ENCODE peak calls at places on chromosomes 7 and 10, in four cellular contexts. P is trophoblast cell, N is mesendoderm, G is IMR-90. U is an unnamed sample.

GRCh38 chr10:123857616-123858015 is 34.0 kb downstream of the CPXM2 start:
- DNase-seq in N (no peak), P (no peak), G (no peak), U (no peak)

GRCh38 chr7:103075337-103075918 is 488 bp downstream of the ARMC10 start:
- DNase-seq in N (peak), G (peak), P (peak), U (peak)

GRCh38 chr10:51266496-51266895 is 192.2 kb downstream of the PRKG1 start:
- DNase-seq in N (no peak), G (no peak), P (no peak), U (no peak)

GRCh38 chr10:16816830-16817124 is 447 bp downstream of the RSU1 start:
- DNase-seq in N (no peak), P (peak), G (peak), U (no peak)

GRCh38 chr7:134752006-134752760 is 27.3 kb upstream of the CALD1 start:
- DNase-seq in N (no peak), G (peak), P (no peak), U (no peak)

GRCh38 chr10:46524471-46525176 is 31.8 kb downstream of the GPRIN2 start:
- DNase-seq in N (peak), G (peak), P (peak), U (no peak)

GRCh38 chr10:48970654-48971053 is 31.0 kb upstream of the LRRC18 start:
- DNase-seq in P (no peak), G (no peak), N (no peak), U (no peak)

GRCh38 chr7:100483101-100483727 is 513 bp upstream of the NYAP1 start:
- DNase-seq in N (peak), G (peak), P (peak), U (peak)

GRCh38 chr10:36266923-36267322 is 624.8 kb upstream of the FZD8 start:
- DNase-seq in P (no peak), G (no peak), N (peak), U (no peak)

GRCh38 chr10:99983280-99983988 is 26.3 kb downstream of the DNMBP start:
- DNase-seq in G (peak), P (peak), N (no peak), U (no peak)

GRCh38 chr7:4013793-4014192 is 668.3 kb upstream of the FOXK1 start:
- DNase-seq in P (no peak), G (no peak), N (no peak), U (no peak)

GRCh38 chr7:121755818-121756501 is 117.0 kb upstream of the PTPRZ1 start:
- DNase-seq in G (no peak), N (peak), P (no peak), U (peak)

GRCh38 chr10:72796042-72796441 is 97.5 kb upstream of the OIT3 start:
- DNase-seq in N (no peak), G (peak), P (no peak), U (no peak)

GRCh38 chr7:6078548-6078947 is 47.4 kb downstream of the ANKRD61 start:
- DNase-seq in N (no peak), G (no peak), P (no peak), U (no peak)

GRCh38 chr10:124566981-124567835 is 105.6 kb downstream of the LHPP start:
- DNase-seq in G (no peak), N (no peak), P (no peak), U (no peak)

GRCh38 chr7:139721844-139722243 is 56.0 kb downstream of the HIPK2 start:
- DNase-seq in G (no peak), P (no peak), N (no peak), U (no peak)

GRCh38 chr10:77176224-77176623 is 461.4 kb downstream of the KCNMA1 start:
- DNase-seq in N (no peak), G (no peak), P (no peak), U (no peak)

GRCh38 chr7:112334366-112334765 is 115.9 kb upstream of the IFRD1 start:
- DNase-seq in G (no peak), N (no peak), P (no peak), U (no peak)

GRCh38 chr7:22990588-22990949 is 23.4 kb downstream of the HYCC1 start:
- DNase-seq in P (no peak), N (peak), G (peak), U (no peak)

GRCh38 chr10:5560844-5561703 is 36.3 kb downstream of the CALML3 start:
- DNase-seq in N (no peak), P (no peak), G (no peak), U (no peak)

GRCh38 chr7:1571261-1571650 is 1.4 kb upstream of the PSMG3 start:
- DNase-seq in P (peak), G (peak), N (no peak), U (no peak)

GRCh38 chr10:43824934-43825333 is 176.3 kb upstream of the ZNF32 start:
- DNase-seq in N (no peak), P (no peak), G (peak), U (no peak)

GRCh38 chr10:54800677-54801480 is at the start of gene PCDH15:
- DNase-seq in P (no peak), N (peak), G (no peak), U (peak)

GRCh38 chr10:128063736-128064614 is 62.2 kb downstream of the MKI67 start:
- DNase-seq in P (no peak), G (no peak), N (peak), U (no peak)

GRCh38 chr10:84534168-84534567 is 205.8 kb downstream of the CCSER2 start:
- DNase-seq in G (no peak), P (no peak), N (peak), U (no peak)

GRCh38 chr7:158573310-158573709 is 14.3 kb downstream of the PTPRN2 start:
- DNase-seq in N (no peak), P (no peak), G (no peak), U (no peak)

GRCh38 chr7:132243463-132243862 is 332.8 kb downstream of the PLXNA4 start:
- DNase-seq in G (no peak), N (peak), P (no peak), U (no peak)

GRCh38 chr7:114574384-114574783 is 159.8 kb downstream of the FOXP2 start:
- DNase-seq in N (peak), G (peak), P (no peak), U (no peak)

GRCh38 chr10:117884088-117884487 is 162.7 kb downstream of the RAB11FIP2 start:
- DNase-seq in G (no peak), P (no peak), N (no peak), U (no peak)

GRCh38 chr7:99248391-99249067 is 24.1 kb upstream of the MYH16 start:
- DNase-seq in P (no peak), N (peak), G (no peak), U (no peak)

GRCh38 chr7:143362126-143362961 is at the start of gene FAM131B:
- DNase-seq in N (no peak), G (no peak), P (no peak), U (peak)

GRCh38 chr7:20504060-20504459 is 111.4 kb upstream of the ABCB5 start:
- DNase-seq in N (peak), P (no peak), G (no peak), U (no peak)

GRCh38 chr10:77857272-77857671 is 69.3 kb downstream of the DLG5 start:
- DNase-seq in P (peak), N (no peak), G (no peak), U (no peak)

GRCh38 chr7:75621124-75621523 is 117.6 kb downstream of the HIP1 start:
- DNase-seq in G (no peak), P (no peak), N (no peak), U (no peak)

GRCh38 chr7:50656141-50656895 is 91.1 kb upstream of the DDC start:
- DNase-seq in G (no peak), P (no peak), N (no peak), U (no peak)

GRCh38 chr10:4260483-4260882 is 475.5 kb upstream of the KLF6 start:
- DNase-seq in G (peak), P (no peak), N (no peak), U (no peak)

GRCh38 chr7:15620491-15621185 is 58.8 kb upstream of the AGMO start:
- DNase-seq in P (no peak), G (no peak), N (no peak), U (no peak)

GRCh38 chr10:60390224-60390626 is 550 bp upstream of the ANK3 start:
- DNase-seq in G (peak), N (peak), P (no peak), U (no peak)

DNA sequence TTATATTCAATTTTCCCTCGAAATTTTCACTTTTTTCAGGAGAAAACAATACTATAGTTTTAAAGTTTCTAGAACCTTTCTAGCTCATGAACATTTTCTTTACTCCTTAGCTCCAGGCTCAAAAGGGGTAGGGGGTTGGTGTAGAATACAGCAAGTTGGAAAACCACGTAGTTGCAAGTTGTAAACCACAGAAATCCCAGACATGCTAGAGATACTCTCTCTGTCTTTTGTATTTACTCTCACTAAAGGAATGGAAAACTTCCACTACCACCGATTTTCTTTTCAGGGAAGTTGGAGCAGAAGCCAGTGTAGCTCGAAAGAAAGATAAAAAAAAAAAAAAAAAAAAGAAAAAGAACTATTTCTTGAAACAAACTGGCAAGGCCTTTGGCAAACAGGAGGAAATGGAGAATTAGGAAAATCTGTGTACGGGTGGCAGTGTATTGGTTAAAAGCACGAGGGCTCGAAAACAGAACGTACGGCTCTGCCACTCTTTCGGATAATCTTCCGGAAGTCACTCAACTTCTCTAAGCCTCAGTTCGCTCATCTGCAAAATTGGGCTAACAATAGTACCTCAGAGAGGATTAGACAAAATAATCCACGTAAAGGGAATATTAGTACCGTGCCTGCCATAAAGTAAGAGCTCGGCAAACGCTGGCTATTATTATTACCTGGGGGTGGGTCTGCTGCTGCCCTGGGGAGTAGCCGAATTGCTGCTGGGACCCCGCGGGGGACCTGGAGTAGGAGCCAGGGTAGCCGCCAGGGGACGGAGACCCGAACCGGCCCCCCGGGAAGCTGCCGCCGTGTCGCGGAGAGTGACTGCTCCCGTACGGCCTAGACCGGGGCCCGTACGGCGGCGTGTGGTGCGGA is 628 bp downstream of the MPLKIP start:
- DNase-seq in N (no peak), P (peak), G (peak), U (no peak)
- H3K23ac ChIP-seq in N (no peak), P (no peak), G (peak), U (peak)

DNA sequence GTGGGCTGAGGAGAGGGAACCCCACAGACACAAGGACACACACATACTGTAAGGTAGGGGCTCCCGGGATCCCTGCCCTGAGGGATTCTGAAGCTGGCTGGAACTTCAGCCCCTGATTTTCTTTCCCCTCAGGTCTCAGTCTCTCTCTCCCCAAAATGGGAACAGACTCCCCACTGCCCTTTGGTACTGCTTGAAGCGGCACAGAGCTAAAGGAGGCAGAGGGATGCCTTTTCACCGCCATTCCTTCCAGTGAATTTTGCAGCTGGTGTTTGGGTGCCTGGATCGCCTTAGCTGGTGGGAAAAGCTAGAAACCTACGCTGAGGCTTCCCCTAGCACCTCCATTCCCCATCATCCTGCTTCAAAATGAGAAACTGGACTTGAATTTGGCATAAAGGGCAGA is 2.7 kb upstream of the CUEDC2 start:
- DNase-seq in G (no peak), N (no peak), P (no peak), U (no peak)
- H4K8ac ChIP-seq in G (peak), N (no peak), P (peak), U (no peak)

GRCh38 chr10:62183442-62183841 is 85.2 kb downstream of the RTKN2 start:
- DNase-seq in P (no peak), N (no peak), G (no peak), U (no peak)

GRCh38 chr10:62178568-62178967 is 90.1 kb downstream of the RTKN2 start:
- DNase-seq in P (peak), G (peak), N (no peak), U (no peak)

GRCh38 chr10:62182171-62182570 is 86.5 kb downstream of the RTKN2 start:
- DNase-seq in G (no peak), P (no peak), N (no peak), U (no peak)

GRCh38 chr10:62182595-62182994 is 86.0 kb downstream of the RTKN2 start:
- DNase-seq in N (no peak), P (no peak), G (no peak), U (no peak)

GRCh38 chr10:62180677-62181076 is 88.0 kb downstream of the RTKN2 start:
- DNase-seq in N (no peak), P (no peak), G (no peak), U (no peak)
- H3K23ac ChIP-seq in N (no peak), P (no peak), G (no peak), U (no peak)

GRCh38 chr7:522071-522937 is 2.7 kb upstream of the PDGFA start:
- DNase-seq in G (peak), P (no peak), N (peak), U (no peak)
- H4K8ac ChIP-seq in G (no peak), P (no peak), N (no peak), U (no peak)

GRCh38 chr7:78565784-78566183 is 767.2 kb downstream of the PHTF2 start:
- DNase-seq in P (no peak), N (peak), G (no peak), U (no peak)
- H3K23ac ChIP-seq in P (no peak), N (no peak), G (no peak), U (no peak)

DNA sequence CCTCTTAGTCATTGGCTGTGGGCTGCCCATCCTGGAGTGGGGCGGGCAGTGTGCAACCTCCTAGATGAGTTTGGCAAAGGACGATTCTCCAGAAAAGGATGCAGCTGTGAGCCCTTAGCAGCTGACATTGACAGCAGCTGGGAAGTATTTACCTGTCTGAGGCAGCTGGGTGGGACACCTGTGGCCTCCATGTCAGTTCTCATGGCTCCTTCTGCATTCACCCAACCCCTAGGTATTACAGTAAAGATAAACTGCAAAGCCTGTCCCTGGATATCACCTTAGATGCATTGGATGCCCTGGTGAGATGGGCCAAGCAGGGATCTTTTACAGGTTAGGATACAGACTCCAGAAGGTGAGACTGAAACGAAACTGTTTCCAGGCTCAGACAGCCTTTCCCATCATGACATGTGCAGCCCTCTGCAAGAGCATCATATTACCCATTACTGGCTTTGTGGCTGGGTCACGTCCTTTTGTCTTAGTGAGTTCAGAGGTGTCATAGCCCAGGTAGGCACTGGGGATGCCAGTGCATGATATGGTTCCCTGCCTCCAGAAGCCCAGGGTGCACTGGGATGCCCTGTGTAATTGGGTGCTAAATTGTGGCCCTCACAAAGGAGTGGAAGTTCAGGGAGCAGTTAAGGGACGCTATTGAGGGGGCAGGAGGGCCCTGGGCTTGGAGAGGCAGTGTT is 28.9 kb downstream of the MINDY4 start:
- DNase-seq in G (no peak), N (no peak), P (no peak), U (no peak)
- H4K8ac ChIP-seq in G (peak), N (no peak), P (no peak), U (no peak)

GRCh38 chr10:11142809-11143208 is 125.1 kb downstream of the CELF2 start:
- DNase-seq in P (no peak), G (no peak), N (no peak), U (no peak)
- H3K23ac ChIP-seq in P (no peak), G (no peak), N (no peak), U (no peak)

GRCh38 chr7:66734006-66734405 is 6.5 kb upstream of the RABGEF1 start:
- DNase-seq in G (no peak), N (no peak), P (no peak), U (no peak)

GRCh38 chr7:66729274-66729673 is 11.3 kb upstream of the RABGEF1 start:
- DNase-seq in P (no peak), G (no peak), N (no peak), U (no peak)

GRCh38 chr7:66732439-66732838 is 8.1 kb upstream of the RABGEF1 start:
- DNase-seq in P (no peak), N (no peak), G (no peak), U (no peak)

GRCh38 chr7:66735154-66735553 is 5.4 kb upstream of the RABGEF1 start:
- DNase-seq in N (no peak), G (no peak), P (no peak), U (no peak)

DNA sequence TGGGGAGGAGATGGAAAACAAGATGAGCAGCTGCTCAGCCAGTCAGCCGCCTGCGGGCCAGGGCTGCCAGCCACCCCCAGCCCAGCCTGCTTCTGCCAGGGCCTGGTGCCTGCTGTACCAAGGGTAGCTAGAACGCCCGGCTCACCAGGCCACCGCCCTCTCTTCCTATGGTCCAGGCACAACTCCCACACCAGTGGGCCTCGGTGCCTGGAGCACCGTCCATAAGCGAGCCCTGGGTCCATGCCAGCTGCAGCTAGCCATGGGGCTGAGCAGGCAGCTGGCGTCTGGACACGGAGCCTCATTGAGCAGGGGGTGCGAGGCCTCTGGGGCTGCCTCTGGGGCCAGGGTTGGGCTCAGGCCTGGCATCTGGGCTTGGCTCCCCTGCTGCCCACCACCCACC is 8.5 kb upstream of the RABGEF1 start:
- DNase-seq in G (no peak), P (no peak), N (no peak), U (no peak)
- H4K8ac ChIP-seq in G (no peak), P (no peak), N (no peak), U (no peak)

U was measured in neuronal stem cell.